ENCODE peak calls at places on chromosomes 3 and 15, in four cellular contexts. B, D, W and J are unnamed samples.

GRCh38 chr15:66472176-66472999 is 25.2 kb downstream of the SNAPC5 start:
- DNase-seq in D (no peak), B (peak; percentile 50), W (no peak), J (peak; percentile 26)

GRCh38 chr3:133703915-133704314 is 42.2 kb upstream of the TOPBP1 start:
- DNase-seq in W (no peak), D (no peak), B (no peak), J (no peak)

GRCh38 chr3:119647843-119648575 is 12.4 kb downstream of the POPDC2 start:
- DNase-seq in B (peak; percentile 84), W (no peak), D (no peak), J (peak; percentile 81)

GRCh38 chr3:127655641-127656040 is 17.1 kb upstream of the ABTB1 start:
- DNase-seq in B (peak; percentile 70), D (peak; percentile 54), W (no peak), J (peak; percentile 62)

GRCh38 chr3:129620828-129621605 is 14.5 kb upstream of the PLXND1 start:
- DNase-seq in B (no peak), W (no peak), D (no peak), J (no peak)

GRCh38 chr3:114450008-114450596 is 156.3 kb downstream of the TIGIT start:
- DNase-seq in D (no peak), B (no peak), W (no peak), J (no peak)

GRCh38 chr15:31262143-31262530 is 64.5 kb upstream of the KLF13 start:
- DNase-seq in W (no peak), D (no peak), B (no peak), J (no peak)

GRCh38 chr15:78291698-78292097 is 7.7 kb downstream of the SKIC8 start:
- DNase-seq in B (no peak), W (no peak), D (peak; percentile 72), J (no peak)

GRCh38 chr3:19399356-19399755 is 251.0 kb downstream of the KCNH8 start:
- DNase-seq in W (no peak), B (peak; percentile 0), D (no peak), J (no peak)

GRCh38 chr3:144363856-144364255 is 392.2 kb downstream of the DIPK2A start:
- DNase-seq in D (no peak), B (peak; percentile 9), W (no peak), J (no peak)

GRCh38 chr3:46405301-46406079 is 1.4 kb downstream of the CCR5AS start:
- DNase-seq in D (peak; percentile 66), W (no peak), B (no peak), J (no peak)

GRCh38 chr3:113276581-113277080 is 65.3 kb downstream of the BOC start:
- DNase-seq in D (no peak), B (no peak), W (no peak), J (no peak)

GRCh38 chr3:5001805-5002173 is 22.6 kb downstream of the BHLHE40 start:
- DNase-seq in W (no peak), D (no peak), B (no peak), J (no peak)

GRCh38 chr3:127801914-127802313 is 20.4 kb downstream of the MGLL start:
- DNase-seq in D (no peak), W (no peak), B (no peak), J (no peak)

GRCh38 chr3:61181874-61182273 is 69.4 kb downstream of the FHIT start:
- DNase-seq in W (no peak), B (peak; percentile 76), D (peak; percentile 95), J (peak; percentile 69)

GRCh38 chr15:78431955-78432354 is 6.1 kb upstream of the IREB2 start:
- DNase-seq in D (no peak), W (no peak), B (no peak), J (no peak)

GRCh38 chr15:69400850-69401249 is 13.3 kb upstream of the KIF23 start:
- DNase-seq in W (no peak), D (peak; percentile 23), B (no peak), J (no peak)

GRCh38 chr15:39896101-39896500 is 24.0 kb downstream of the GPR176 start:
- DNase-seq in W (no peak), B (peak; percentile 30), D (no peak), J (no peak)

GRCh38 chr3:8584661-8585060 is 59.9 kb downstream of the SSUH2 start:
- DNase-seq in D (no peak), W (no peak), B (no peak), J (no peak)

GRCh38 chr15:41919201-41919820 is 25.5 kb upstream of the SPTBN5 start:
- DNase-seq in D (no peak), B (no peak), W (no peak), J (no peak)

GRCh38 chr3:49022751-49023171 is 840 bp downstream of the NDUFAF3 start:
- DNase-seq in B (no peak), W (no peak), D (peak; percentile 49), J (no peak)

GRCh38 chr3:97070302-97070701 is 255.9 kb downstream of the EPHA6 start:
- DNase-seq in B (no peak), D (no peak), W (no peak), J (no peak)

GRCh38 chr3:139288266-139288821 is 55.5 kb upstream of the MRPS22 start:
- DNase-seq in B (no peak), W (no peak), D (no peak), J (no peak)

GRCh38 chr3:62992520-62992919 is 117.3 kb upstream of the CADPS start:
- DNase-seq in W (no peak), D (no peak), B (no peak), J (no peak)

GRCh38 chr15:59276225-59277178 is 69.9 kb downstream of the LDHAL6B start:
- DNase-seq in W (no peak), B (no peak), D (peak; percentile 94), J (no peak)

DNA sequence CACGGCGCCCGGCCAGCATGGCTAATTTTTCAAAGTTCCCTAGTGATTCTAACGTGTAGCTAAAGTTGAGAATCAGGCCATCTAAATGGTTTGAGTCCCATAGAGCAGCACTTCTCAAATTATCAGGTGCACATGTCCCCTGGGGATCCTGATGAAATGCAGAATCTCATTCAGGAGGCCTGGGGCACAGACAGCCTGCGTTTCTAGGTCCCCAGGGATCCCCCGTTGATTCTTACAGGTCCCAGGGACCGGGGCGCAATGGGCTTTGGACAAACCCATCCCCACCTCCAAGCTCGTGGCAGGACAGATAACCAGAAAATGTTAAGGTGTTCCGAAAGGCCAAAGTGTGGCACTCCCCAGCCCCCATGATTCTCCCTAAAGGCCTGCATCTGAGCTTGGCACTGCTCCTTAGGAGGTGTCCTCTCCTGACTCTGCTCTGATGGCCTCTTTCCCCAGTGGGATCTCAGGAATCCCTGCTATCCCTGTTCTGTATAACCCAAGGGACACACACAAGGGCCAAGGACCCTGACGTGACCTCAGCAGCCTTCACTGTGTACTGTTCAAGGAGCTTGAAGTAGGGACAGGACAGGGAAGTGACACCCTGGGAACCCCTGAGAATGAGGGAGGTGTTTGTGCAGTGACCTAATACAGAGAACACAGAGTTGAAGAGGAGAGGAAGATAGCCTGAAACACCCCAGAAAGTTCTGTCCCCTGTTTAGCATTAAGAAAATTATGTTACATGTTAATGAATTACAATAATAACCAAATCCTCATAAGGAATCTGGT is 8.0 kb downstream of the LRRK1 start:
- DNase-seq in D (no peak), B (no peak), W (no peak), J (no peak)
- H3K4me1 ChIP-seq in D (peaks cover 16% of the 10 kb centered on the region), B (no peaks in the 10 kb centered on the region), W (no peaks in the 10 kb centered on the region), J (no peaks in the 10 kb centered on the region)

GRCh38 chr3:123396171-123397049 is 52.5 kb downstream of the ADCY5 start:
- DNase-seq in B (no peak), W (no peak), D (no peak), J (no peak)

GRCh38 chr3:123397921-123398785 is 50.7 kb downstream of the ADCY5 start:
- DNase-seq in D (no peak), B (no peak), W (no peak), J (no peak)

GRCh38 chr3:123397050-123397590 is 51.8 kb downstream of the ADCY5 start:
- DNase-seq in W (no peak), B (no peak), D (no peak), J (no peak)

GRCh38 chr3:123401836-123402530 is 46.9 kb downstream of the ADCY5 start:
- DNase-seq in D (no peak), W (no peak), B (no peak), J (no peak)

DNA sequence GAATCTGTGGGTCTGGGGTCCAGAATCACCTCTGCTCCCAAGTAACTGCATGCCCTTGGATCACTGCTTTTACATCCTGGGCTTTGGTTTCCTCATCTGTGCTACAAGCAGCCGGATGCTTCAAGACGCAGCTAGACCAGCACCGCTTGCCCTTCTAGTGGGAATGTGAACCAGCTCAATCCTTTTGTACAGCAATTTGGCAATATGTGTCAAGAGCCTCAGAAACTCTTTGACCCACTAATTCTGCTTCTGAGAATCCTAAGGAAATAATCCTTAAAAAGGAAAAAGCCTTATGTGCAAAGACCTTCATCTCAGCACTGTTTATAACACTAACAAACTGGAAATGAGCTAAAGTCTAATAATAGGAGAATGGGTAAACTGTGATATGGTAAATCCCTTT is 48.7 kb downstream of the ADCY5 start:
- DNase-seq in B (no peak), W (no peak), D (no peak), J (no peak)
- H3K4me1 ChIP-seq in B (no peaks in the 10 kb centered on the region), W (no peaks in the 10 kb centered on the region), D (no peaks in the 10 kb centered on the region), J (no peaks in the 10 kb centered on the region)

DNA sequence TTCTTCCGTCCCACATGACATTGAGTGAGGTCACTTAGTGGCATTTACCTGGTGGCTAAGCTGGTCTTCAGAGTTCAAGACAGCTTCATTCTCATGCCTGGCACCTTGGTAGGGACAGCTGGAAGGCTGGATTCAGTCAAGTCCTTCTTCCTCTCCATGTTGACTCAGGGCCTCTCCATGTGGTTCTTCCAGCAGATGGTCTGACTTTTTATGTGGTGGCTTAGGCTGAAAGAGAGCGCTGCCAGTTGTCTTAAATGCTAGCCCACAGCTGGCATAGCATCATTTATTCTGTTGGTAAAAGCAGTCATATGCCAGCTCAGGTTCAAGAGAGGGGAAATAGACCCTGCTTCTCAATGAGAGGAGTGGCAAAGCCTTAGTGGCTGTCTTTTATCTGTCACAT is 53.0 kb upstream of the CTDSPL start:
- DNase-seq in B (no peak), W (no peak), D (no peak), J (no peak)
- H3K4me1 ChIP-seq in B (no peaks in the 10 kb centered on the region), W (no peaks in the 10 kb centered on the region), D (no peaks in the 10 kb centered on the region), J (no peaks in the 10 kb centered on the region)

GRCh38 chr3:41224120-41224806 is 25.0 kb downstream of the CTNNB1 start:
- DNase-seq in W (no peak), B (peak; percentile 85), D (peak; percentile 44), J (peak; percentile 82)
- H3K4me1 ChIP-seq in W (no peaks in the 10 kb centered on the region), B (peaks cover 6% of the 10 kb centered on the region), D (no peaks in the 10 kb centered on the region), J (peaks cover 12% of the 10 kb centered on the region)

DNA sequence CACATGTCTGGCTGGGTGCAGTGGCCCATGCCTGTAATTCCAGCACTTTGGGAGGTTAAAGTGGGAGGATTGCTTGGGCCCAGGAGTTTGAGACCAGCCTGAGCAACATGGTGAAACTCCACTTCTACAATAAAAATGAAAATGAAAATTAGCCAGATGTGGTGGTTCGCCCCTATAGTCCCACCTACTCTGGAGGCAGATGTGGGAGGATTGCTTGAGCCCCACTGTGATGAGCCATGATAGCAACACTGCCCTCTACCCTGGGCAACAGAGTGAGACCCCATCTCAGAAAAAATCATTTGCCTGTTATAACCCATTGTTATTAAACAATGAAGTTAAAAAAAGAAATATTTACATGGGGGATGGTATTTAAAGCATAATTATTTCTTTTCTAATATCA is 240.1 kb upstream of the ZPLD1 start:
- DNase-seq in W (no peak), B (no peak), D (no peak), J (no peak)
- H3K4me1 ChIP-seq in W (no peaks in the 10 kb centered on the region), B (no peaks in the 10 kb centered on the region), D (peaks cover 51% of the 10 kb centered on the region), J (no peaks in the 10 kb centered on the region)

DNA sequence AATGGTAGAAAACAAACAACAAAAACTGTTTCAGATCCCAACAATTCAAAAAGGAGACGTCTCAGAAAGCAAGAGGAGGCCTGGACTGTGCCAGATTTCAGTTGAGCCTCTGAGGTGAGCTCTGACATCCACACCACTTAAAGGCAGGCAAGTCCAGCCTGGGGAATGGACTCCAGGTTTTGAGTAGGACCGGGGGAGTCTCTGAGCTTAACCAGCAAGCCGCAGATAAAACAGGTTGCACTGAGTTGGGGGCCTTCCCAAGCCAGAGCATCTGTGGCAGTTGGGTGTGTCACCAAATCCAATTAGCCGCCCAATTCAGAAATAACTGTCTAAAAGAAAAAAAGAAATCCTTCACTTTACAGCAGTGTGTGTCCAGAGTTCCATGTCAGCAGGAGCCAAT is 54.7 kb downstream of the OXNAD1 start:
- DNase-seq in W (no peak), B (no peak), D (no peak), J (no peak)
- H3K4me1 ChIP-seq in W (no peaks in the 10 kb centered on the region), B (no peaks in the 10 kb centered on the region), D (no peaks in the 10 kb centered on the region), J (no peaks in the 10 kb centered on the region)